ENCODE peak calls at places on chromosomes 6 and 20, in four cellular contexts. M is IMR-90, D is H9, R is neuronal stem cell. P is an unnamed sample.

GRCh38 chr6:87155920-87156600 is 695 bp downstream of the ZNF292 start:
- DNase-seq in M (peak), D (peak), R (peak), P (peak)

GRCh38 chr6:108942556-108943492 is 94.6 kb downstream of the ARMC2 start:
- DNase-seq in M (no peak), D (no peak), R (no peak), P (no peak)

GRCh38 chr6:52415333-52415732 is 4.8 kb upstream of the EFHC1 start:
- DNase-seq in M (no peak), D (no peak), R (no peak), P (peak)

GRCh38 chr6:111199935-111200822 is 112.9 kb downstream of the SLC16A10 start:
- DNase-seq in M (no peak), D (no peak), R (no peak), P (no peak)

GRCh38 chr6:155519339-155519738 is 63.7 kb upstream of the NOX3 start:
- DNase-seq in M (no peak), D (no peak), R (peak), P (no peak)

GRCh38 chr20:4299773-4300172 is 284.4 kb upstream of the RNF24 start:
- DNase-seq in M (no peak), D (no peak), R (no peak), P (no peak)

GRCh38 chr20:47713941-47714450 is 71.3 kb downstream of the SULF2 start:
- DNase-seq in M (peak), D (no peak), R (no peak), P (no peak)

GRCh38 chr6:169766232-169766631 is 14.8 kb downstream of the ERMARD start:
- DNase-seq in M (peak), D (no peak), R (no peak), P (no peak)

GRCh38 chr6:15194453-15194852 is 51.4 kb upstream of the JARID2 start:
- DNase-seq in M (no peak), D (no peak), R (no peak), P (no peak)

GRCh38 chr6:84093405-84094049 is 60.0 kb downstream of the MRAP2 start:
- DNase-seq in M (no peak), D (no peak), R (no peak), P (peak)

GRCh38 chr20:4036351-4036750 is 21.0 kb upstream of the RNF24 start:
- DNase-seq in M (no peak), D (no peak), R (no peak), P (no peak)

GRCh38 chr6:158764941-158765340 is 54.2 kb downstream of the EZR start:
- DNase-seq in M (no peak), D (no peak), R (no peak), P (no peak)

GRCh38 chr6:121848523-121849255 is 413.2 kb downstream of the GJA1 start:
- DNase-seq in M (peak), D (no peak), R (no peak), P (no peak)

GRCh38 chr6:114569643-114570042 is 226.8 kb upstream of the HS3ST5 start:
- DNase-seq in M (no peak), D (no peak), R (no peak), P (no peak)

GRCh38 chr6:34071884-34072379 is 74.0 kb downstream of the GRM4 start:
- DNase-seq in M (no peak), D (no peak), R (no peak), P (no peak)
- H3K4ac ChIP-seq in M (no peak), D (no peak), R (no peak), P (no peak)

GRCh38 chr6:27834384-27834783 is 77.8 kb downstream of the OR2B2 start:
- DNase-seq in M (no peak), D (no peak), R (no peak), P (no peak)

GRCh38 chr6:27834879-27835549 is 77.2 kb downstream of the OR2B2 start:
- DNase-seq in M (no peak), D (no peak), R (no peak), P (no peak)

GRCh38 chr6:27836783-27837635 is 75.2 kb downstream of the OR2B2 start:
- DNase-seq in M (peak), D (peak), R (no peak), P (peak)

GRCh38 chr6:27837636-27838512 is 74.3 kb downstream of the OR2B2 start:
- DNase-seq in M (peak), D (peak), R (peak), P (peak)

DNA sequence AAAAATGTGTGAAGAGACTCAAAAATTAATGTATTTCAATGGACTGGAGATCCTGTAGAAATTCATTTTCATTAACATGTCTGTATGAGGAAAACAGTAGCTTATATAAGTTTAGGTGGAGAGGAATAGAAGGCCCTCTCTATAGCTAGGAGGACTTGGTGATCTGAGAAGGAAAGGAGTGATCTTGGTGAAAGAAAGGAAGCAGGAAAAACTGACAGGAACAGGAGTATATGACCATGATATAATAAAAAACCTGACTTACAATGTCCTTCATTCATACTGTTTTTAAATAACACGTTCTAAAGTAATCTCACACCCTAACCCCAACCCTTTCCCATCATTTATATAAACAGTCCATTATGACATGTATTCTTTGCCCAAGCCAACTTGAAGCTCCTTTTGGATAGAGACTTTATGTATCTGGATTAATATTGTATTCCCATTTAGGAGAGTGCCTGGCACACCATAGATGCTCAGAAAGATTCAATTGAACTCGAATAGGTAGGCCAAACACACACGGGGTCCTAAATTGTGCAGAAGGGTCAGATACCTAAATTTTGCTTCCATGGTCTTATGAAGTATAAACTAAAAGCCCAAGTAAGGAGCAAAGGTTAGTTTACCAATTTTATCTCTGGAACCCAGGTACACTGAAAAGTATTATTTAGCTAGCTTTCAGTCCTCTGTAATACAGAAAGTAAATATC is 76.0 kb downstream of the OR2B2 start:
- DNase-seq in M (no peak), D (no peak), R (no peak), P (no peak)
- H3K18ac ChIP-seq in M (peak), D (peak), R (no peak), P (peak)

GRCh38 chr6:116012966-116013365 is 47.7 kb downstream of the FRK start:
- DNase-seq in M (peak), D (no peak), R (no peak), P (no peak)

GRCh38 chr6:116010400-116011095 is 50.1 kb downstream of the FRK start:
- DNase-seq in M (peak), D (peak), R (peak), P (peak)

GRCh38 chr6:116011096-116011401 is 49.6 kb downstream of the FRK start:
- DNase-seq in M (no peak), D (no peak), R (no peak), P (no peak)

GRCh38 chr6:116011520-116011919 is 49.2 kb downstream of the FRK start:
- DNase-seq in M (no peak), D (no peak), R (no peak), P (no peak)

GRCh38 chr6:116012471-116012949 is 48.2 kb downstream of the FRK start:
- DNase-seq in M (peak), D (no peak), R (no peak), P (no peak)
- H4K91ac ChIP-seq in M (no peak), D (no peak), R (no peak), P (no peak)

GRCh38 chr6:44067073-44067759 is 60.0 kb downstream of the MRPL14 start:
- DNase-seq in M (peak), D (no peak), R (no peak), P (no peak)
- H3K4ac ChIP-seq in M (peak), D (no peak), R (no peak), P (no peak)